ENCODE peak calls at places on chromosomes 1 and 21, in nine cellular contexts. G is thoracic aorta, L is small intestine, J is Peyer's patch, Q is HCT116, R is fibroblast of lung, T is right cardiac atrium, I is Karpas-422, F is transverse colon. H is an unnamed sample.

GRCh38 chr1:230271396-230272035 is 154.6 kb downstream of the PGBD5 start:
- DNase-seq in G (no peak), L (peak; percentile 55), J (no peak), Q (no peak), R (no peak), T (no peak), I (no peak), F (no peak), H (no peak)

GRCh38 chr21:39079617-39080016 is 103.6 kb downstream of the PSMG1 start:
- DNase-seq in G (no peak), L (no peak), J (peak; percentile 26), Q (no peak), R (peak; percentile 58), T (peak; percentile 90), I (no peak), F (peak; percentile 63), H (no peak)

GRCh38 chr1:217048104-217048707 is 325.0 kb upstream of the ESRRG start:
- DNase-seq in G (no peak), L (peak; percentile 18), J (no peak), Q (no peak), R (no peak), T (no peak), I (peak; percentile 80), F (no peak), H (no peak)

GRCh38 chr1:52002038-52002917 is 11.8 kb upstream of the RAB3B start:
- DNase-seq in G (peak; percentile 12), L (peak; percentile 83), J (no peak), Q (peak; percentile 86), R (peak; percentile 93), T (no peak), I (peak; percentile 94), F (peak; percentile 37), H (peak; percentile 89)

GRCh38 chr1:24237046-24237371 is 49.9 kb upstream of the IFNLR1 start:
- DNase-seq in G (no peak), L (no peak), J (no peak), Q (no peak), R (no peak), T (no peak), I (no peak), F (no peak), H (no peak)

GRCh38 chr1:228346731-228347130 is 59.9 kb downstream of the TRIM11 start:
- DNase-seq in G (no peak), L (no peak), J (no peak), Q (no peak), R (no peak), T (peak; percentile 62), I (no peak), F (peak; percentile 0), H (no peak)

GRCh38 chr1:75233302-75233929 is 99.2 kb downstream of the LHX8 start:
- DNase-seq in G (no peak), L (peak; percentile 42), J (no peak), Q (peak; percentile 19), R (peak; percentile 4), T (no peak), I (peak; percentile 68), F (no peak), H (peak; percentile 61)

GRCh38 chr1:166489356-166489669 is 322.5 kb upstream of the FAM78B start:
- DNase-seq in G (no peak), L (no peak), J (no peak), Q (no peak), R (no peak), T (no peak), I (no peak), F (no peak), H (no peak)

GRCh38 chr1:29716306-29716705 is 480.0 kb downstream of the PTPRU start:
- DNase-seq in G (no peak), L (no peak), J (no peak), Q (no peak), R (no peak), T (no peak), I (no peak), F (no peak), H (no peak)

GRCh38 chr1:93967276-93967675 is 58.0 kb upstream of the GCLM start:
- DNase-seq in G (no peak), L (no peak), J (no peak), Q (no peak), R (no peak), T (no peak), I (no peak), F (no peak), H (no peak)

GRCh38 chr1:20445956-20446355 is 40.1 kb downstream of the CAMK2N1 start:
- DNase-seq in G (no peak), L (no peak), J (no peak), Q (no peak), R (no peak), T (no peak), I (no peak), F (no peak), H (no peak)

GRCh38 chr1:84433253-84434080 is 35.2 kb downstream of the DNASE2B start:
- DNase-seq in G (no peak), L (peak; percentile 85), J (peak; percentile 40), Q (peak; percentile 87), R (peak; percentile 85), T (peak; percentile 51), I (peak; percentile 76), F (peak; percentile 69), H (peak; percentile 52)

GRCh38 chr1:26996665-26997064 is 3.2 kb downstream of the TRNP1 start:
- DNase-seq in G (no peak), L (no peak), J (no peak), Q (no peak), R (no peak), T (no peak), I (no peak), F (no peak), H (no peak)

GRCh38 chr1:1962752-1963151 is 40.8 kb downstream of the CFAP74 start:
- DNase-seq in G (no peak), L (no peak), J (no peak), Q (no peak), R (no peak), T (no peak), I (no peak), F (no peak), H (no peak)
- H3K4me1 ChIP-seq in G (peaks cover 11% of the 10 kb centered on the region), L (no peaks in the 10 kb centered on the region), J (no peaks in the 10 kb centered on the region), Q (peaks cover 31% of the 10 kb centered on the region), R (no peaks in the 10 kb centered on the region), T (no peaks in the 10 kb centered on the region), I (peaks cover 4% of the 10 kb centered on the region), F (peaks cover 5% of the 10 kb centered on the region), H (no peaks in the 10 kb centered on the region)

GRCh38 chr1:12177156-12177998 is 10.6 kb downstream of the TNFRSF1B start:
- DNase-seq in G (no peak), L (no peak), J (no peak), Q (no peak), R (no peak), T (no peak), I (no peak), F (no peak), H (no peak)
- H3K4me1 ChIP-seq in G (peaks cover 23% of the 10 kb centered on the region), L (peaks cover 3% of the 10 kb centered on the region), J (peaks cover 48% of the 10 kb centered on the region), Q (peaks cover 28% of the 10 kb centered on the region), R (peaks cover 43% of the 10 kb centered on the region), T (peaks cover 22% of the 10 kb centered on the region), I (peaks cover 5% of the 10 kb centered on the region), F (peaks cover 39% of the 10 kb centered on the region), H (no peaks in the 10 kb centered on the region)

GRCh38 chr1:207807395-207808321 is 55.8 kb downstream of the CD46 start:
- DNase-seq in G (no peak), L (peak; percentile 70), J (no peak), Q (no peak), R (no peak), T (peak; percentile 85), I (peak; percentile 73), F (peak; percentile 70), H (peak; percentile 54)

GRCh38 chr1:207810606-207811295 is 58.9 kb downstream of the CD46 start:
- DNase-seq in G (no peak), L (no peak), J (no peak), Q (no peak), R (no peak), T (no peak), I (no peak), F (no peak), H (no peak)

GRCh38 chr1:207810173-207810572 is 58.3 kb downstream of the CD46 start:
- DNase-seq in G (no peak), L (no peak), J (no peak), Q (no peak), R (peak; percentile 62), T (no peak), I (no peak), F (no peak), H (no peak)

GRCh38 chr1:207808322-207808705 is 56.5 kb downstream of the CD46 start:
- DNase-seq in G (no peak), L (no peak), J (no peak), Q (no peak), R (no peak), T (no peak), I (no peak), F (no peak), H (no peak)

DNA sequence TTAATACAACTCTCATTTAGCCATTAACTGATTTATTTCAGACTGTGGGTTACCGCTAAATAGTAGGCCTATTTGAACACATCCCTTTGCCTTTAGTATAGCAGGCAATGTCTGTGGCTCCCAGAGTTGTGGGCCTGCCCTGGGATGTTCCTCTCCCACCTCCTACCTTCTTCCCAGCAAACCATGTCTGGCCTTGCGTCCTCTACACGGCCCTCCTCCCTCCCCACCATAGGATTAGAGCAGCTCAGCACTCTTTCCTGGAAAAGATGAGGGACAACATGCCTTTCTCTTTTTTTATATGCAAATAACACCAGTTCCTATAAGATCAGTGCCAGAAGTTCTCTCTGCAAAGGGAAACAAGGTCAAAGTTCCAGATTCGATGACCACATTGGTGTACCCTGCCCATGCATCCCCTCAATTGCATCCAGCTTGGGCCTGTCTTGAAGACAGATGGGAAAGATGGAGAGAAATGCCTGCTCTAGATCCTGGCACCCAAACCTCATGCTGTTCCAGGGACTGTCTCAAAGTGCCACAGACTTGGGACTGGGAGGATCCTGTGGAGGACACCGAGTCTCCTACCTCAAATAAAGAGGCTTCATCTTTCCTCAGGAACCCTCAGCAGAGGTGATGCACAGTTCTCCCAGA is 57.2 kb downstream of the CD46 start:
- DNase-seq in G (no peak), L (no peak), J (no peak), Q (no peak), R (no peak), T (no peak), I (no peak), F (no peak), H (no peak)
- H3K4me1 ChIP-seq in G (peaks cover 92% of the 10 kb centered on the region), L (peaks cover 2% of the 10 kb centered on the region), J (peaks cover 19% of the 10 kb centered on the region), Q (peaks cover 22% of the 10 kb centered on the region), R (peaks cover 38% of the 10 kb centered on the region), T (peaks cover 68% of the 10 kb centered on the region), I (peaks cover 93% of the 10 kb centered on the region), F (peaks cover 80% of the 10 kb centered on the region), H (peaks cover 55% of the 10 kb centered on the region)

GRCh38 chr1:61427516-61427915 is 297.4 kb downstream of the TM2D1 start:
- DNase-seq in G (no peak), L (no peak), J (no peak), Q (no peak), R (no peak), T (no peak), I (no peak), F (no peak), H (no peak)

GRCh38 chr1:61428146-61428545 is 296.8 kb downstream of the TM2D1 start:
- DNase-seq in G (no peak), L (no peak), J (no peak), Q (no peak), R (no peak), T (no peak), I (no peak), F (no peak), H (no peak)

GRCh38 chr1:61424382-61424781 is 300.6 kb downstream of the TM2D1 start:
- DNase-seq in G (no peak), L (peak; percentile 18), J (no peak), Q (peak; percentile 10), R (no peak), T (no peak), I (no peak), F (no peak), H (no peak)

GRCh38 chr1:61426254-61426653 is 298.7 kb downstream of the TM2D1 start:
- DNase-seq in G (no peak), L (no peak), J (no peak), Q (no peak), R (no peak), T (peak; percentile 81), I (no peak), F (no peak), H (no peak)

GRCh38 chr1:61426884-61427283 is 298.1 kb downstream of the TM2D1 start:
- DNase-seq in G (no peak), L (no peak), J (no peak), Q (no peak), R (no peak), T (no peak), I (no peak), F (no peak), H (no peak)
- H3K4me1 ChIP-seq in G (peaks cover 8% of the 10 kb centered on the region), L (no peaks in the 10 kb centered on the region), J (no peaks in the 10 kb centered on the region), Q (peaks cover 6% of the 10 kb centered on the region), R (no peaks in the 10 kb centered on the region), T (peaks cover 4% of the 10 kb centered on the region), I (peaks cover 19% of the 10 kb centered on the region), F (no peaks in the 10 kb centered on the region), H (peaks cover 7% of the 10 kb centered on the region)

H was measured in MM.1S.